ENCODE peak calls at places on chromosomes 2 and 18, in eight cellular contexts. U is CD4-positive, alpha-beta memory T cell; T is heart right ventricle; M is stomach; R is neural progenitor cell; A is RWPE2; Y is heart left ventricle; I is CD8-positive, alpha-beta T cell. X is an unnamed sample. For H3K36me3, the result is how much of the 10 kb centered on the place peaks cover.

GRCh38 chr2:80363951-80364350 is 59.4 kb upstream of the LRRTM1 start:
- DNase-seq in A (no peak), I (no peak), U (no peak), M (no peak), R (no peak), T (no peak), Y (no peak), X (no peak)

GRCh38 chr2:53075760-53076159 is 691.8 kb upstream of the CHAC2 start:
- DNase-seq in T (peak), I (no peak), Y (no peak), M (no peak), R (no peak), A (no peak), U (no peak), X (no peak)

GRCh38 chr2:120105360-120105759 is 92.5 kb downstream of the EPB41L5 start:
- DNase-seq in T (no peak), Y (no peak), U (no peak), A (no peak), I (no peak), M (no peak), R (no peak), X (no peak)

GRCh38 chr18:46360841-46361240 is 256.7 kb downstream of the HAUS1 start:
- DNase-seq in A (no peak), I (no peak), U (no peak), T (no peak), R (no peak), M (no peak), Y (no peak), X (no peak)

GRCh38 chr18:45175505-45175904 is 439.8 kb upstream of the SLC14A2 start:
- DNase-seq in U (no peak), T (no peak), Y (no peak), M (no peak), R (no peak), I (no peak), A (no peak), X (no peak)

GRCh38 chr2:179447839-179448447 is 183.3 kb upstream of the SESTD1 start:
- DNase-seq in M (no peak), Y (no peak), R (no peak), U (no peak), I (no peak), A (no peak), T (no peak), X (no peak)

GRCh38 chr2:204505488-204505887 is 39.8 kb upstream of the PARD3B start:
- DNase-seq in U (no peak), T (no peak), A (no peak), Y (no peak), M (no peak), R (no peak), I (no peak), X (no peak)

GRCh38 chr2:71226391-71226964 is 425 bp downstream of the PAIP2B start:
- DNase-seq in I (no peak), U (no peak), Y (peak), R (peak), T (peak), M (peak), A (no peak), X (peak)

GRCh38 chr2:149143734-149144133 is 105.2 kb downstream of the LYPD6B start:
- DNase-seq in M (no peak), I (no peak), A (no peak), U (no peak), Y (no peak), T (no peak), R (no peak), X (no peak)

GRCh38 chr18:54149078-54149697 is 75.3 kb downstream of the MBD2 start:
- DNase-seq in M (no peak), T (no peak), I (no peak), R (no peak), A (no peak), U (no peak), Y (no peak), X (no peak)

GRCh38 chr2:178279142-178279541 is 84.8 kb downstream of the OSBPL6 start:
- DNase-seq in T (no peak), A (no peak), R (peak), I (no peak), M (no peak), U (no peak), Y (no peak), X (no peak)

GRCh38 chr18:13268035-13268700 is 49.6 kb downstream of the LDLRAD4 start:
- DNase-seq in R (peak), I (no peak), U (no peak), M (peak), T (no peak), A (no peak), Y (peak), X (peak)

GRCh38 chr2:189511210-189511609 is 69.4 kb downstream of the SLC40A1 start:
- DNase-seq in I (no peak), U (no peak), Y (no peak), A (no peak), R (no peak), M (no peak), T (no peak), X (no peak)

GRCh38 chr18:48183613-48184012 is 225.6 kb downstream of the ZBTB7C start:
- DNase-seq in I (no peak), R (no peak), U (no peak), T (no peak), Y (no peak), M (no peak), A (peak), X (no peak)

GRCh38 chr18:12406376-12407111 is 1.2 kb upstream of the PRELID3A start:
- DNase-seq in R (no peak), M (no peak), Y (no peak), U (no peak), A (no peak), I (no peak), T (no peak), X (peak)

GRCh38 chr2:27915874-27916273 is 25.3 kb downstream of the BABAM2 start:
- DNase-seq in T (no peak), M (no peak), I (no peak), A (no peak), R (no peak), U (no peak), Y (no peak), X (no peak)

GRCh38 chr2:223537669-223538601 is 64.2 kb downstream of the SCG2 start:
- DNase-seq in R (no peak), A (no peak), I (no peak), M (no peak), T (no peak), U (no peak), Y (no peak), X (peak)

GRCh38 chr2:54634012-54634411 is 89.5 kb upstream of the EML6 start:
- DNase-seq in T (no peak), R (no peak), I (no peak), A (no peak), M (no peak), Y (no peak), U (no peak), X (no peak)

GRCh38 chr2:88451647-88452150 is 794 bp downstream of the FOXI3 start:
- DNase-seq in M (no peak), U (peak), Y (no peak), R (no peak), A (no peak), I (no peak), T (no peak), X (peak)

GRCh38 chr2:196677404-196677803 is 37.9 kb downstream of the CCDC150 start:
- DNase-seq in M (no peak), T (no peak), I (no peak), A (no peak), Y (no peak), U (no peak), R (no peak), X (no peak)

GRCh38 chr2:145283131-145283530 is 763.2 kb upstream of the ZEB2 start:
- DNase-seq in U (no peak), T (no peak), Y (no peak), I (no peak), R (no peak), M (no peak), A (no peak), X (no peak)

GRCh38 chr2:130824492-130825061 is 12.1 kb upstream of the ARHGEF4 start:
- DNase-seq in I (peak), Y (no peak), A (peak), T (no peak), U (peak), M (no peak), R (no peak), X (peak)

GRCh38 chr2:166516712-166517303 is 22.8 kb upstream of the SCN7A start:
- DNase-seq in M (no peak), I (no peak), Y (no peak), U (no peak), A (no peak), T (peak), R (peak), X (peak)

GRCh38 chr2:54572636-54573531 is 116.8 kb downstream of the SPTBN1 start:
- DNase-seq in A (no peak), R (no peak), M (no peak), U (peak), Y (peak), I (no peak), T (no peak), X (no peak)

GRCh38 chr2:9191044-9191481 is 15.5 kb upstream of the ASAP2 start:
- DNase-seq in I (no peak), Y (peak), T (peak), R (peak), A (no peak), U (no peak), M (peak), X (peak)

GRCh38 chr2:149991576-149991975 is 404.0 kb upstream of the MMADHC start:
- DNase-seq in U (no peak), R (no peak), Y (no peak), M (no peak), A (no peak), T (no peak), I (no peak), X (no peak)

DNA sequence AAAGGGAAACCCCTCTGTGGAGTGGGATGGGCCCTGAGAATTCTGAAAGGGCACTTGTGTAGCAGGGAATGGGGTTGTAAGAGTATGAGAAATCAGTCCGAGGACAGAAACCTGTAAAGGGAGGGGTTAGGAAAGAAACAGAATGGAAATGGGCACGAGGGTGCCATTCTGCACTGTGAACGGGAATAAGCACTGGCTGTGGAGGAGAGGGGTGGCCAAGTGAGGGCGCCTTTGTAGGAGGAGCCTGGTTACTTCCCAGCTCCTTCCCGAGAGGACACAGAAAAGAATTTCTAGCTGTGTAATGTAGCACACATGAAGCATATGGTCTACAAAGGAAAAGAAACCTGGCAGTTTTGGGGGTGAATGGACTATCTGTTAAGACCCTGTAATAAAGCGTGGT is 53.4 kb downstream of the POLR1A start:
- DNase-seq in T (no peak), Y (no peak), A (no peak), I (no peak), U (no peak), R (no peak), M (no peak), X (peak)
- H3K36me3 ChIP-seq in T (under half), Y (half or more), A (half or more), I (under half), U (under half), R (under half), M (under half), X (under half)

GRCh38 chr2:202908186-202908585 is 3.3 kb downstream of the WDR12 start:
- DNase-seq in R (no peak), U (no peak), I (no peak), M (no peak), Y (no peak), T (no peak), A (no peak), X (no peak)

GRCh38 chr2:202909394-202910192 is 1.9 kb downstream of the WDR12 start:
- DNase-seq in M (no peak), I (no peak), T (no peak), Y (no peak), U (no peak), R (no peak), A (no peak), X (no peak)

GRCh38 chr2:202911513-202912341 is at the start of the genes CARF and WDR12:
- DNase-seq in Y (peak), R (peak), U (peak), M (peak), T (peak), I (peak), A (peak), X (peak)

GRCh38 chr2:202911203-202911512 is 315 bp downstream of the WDR12 start:
- DNase-seq in U (no peak), M (no peak), R (no peak), Y (no peak), T (no peak), I (no peak), A (no peak), X (peak)

DNA sequence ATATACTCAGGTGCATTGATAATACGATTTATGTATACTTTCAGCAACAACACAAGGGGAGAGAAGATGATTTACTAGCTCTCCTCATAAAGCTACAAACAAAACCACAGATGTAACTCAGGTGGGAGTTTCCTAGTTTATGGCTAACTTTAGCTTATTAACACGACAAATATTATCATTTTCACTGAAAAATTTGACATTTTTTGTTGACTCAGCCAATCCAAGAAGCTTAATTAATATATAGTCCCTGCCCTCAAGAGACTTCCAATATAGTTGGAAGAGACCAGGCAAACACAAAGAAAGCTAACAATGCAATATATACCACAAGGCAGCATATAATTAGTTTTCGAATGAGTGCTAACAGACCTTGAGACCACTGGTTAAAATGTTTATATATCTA is 786 bp downstream of the WDR12 start:
- DNase-seq in U (no peak), I (no peak), M (no peak), Y (no peak), A (no peak), R (no peak), T (no peak), X (no peak)
- H3K4me3 ChIP-seq in U (no peak), I (peak), M (peak), Y (peak), A (peak), R (peak), T (peak), X (peak)

GRCh38 chr2:280655-281110 is 7.2 kb downstream of the ALKAL2 start:
- DNase-seq in I (no peak), U (no peak), M (no peak), Y (no peak), A (no peak), R (no peak), T (no peak), X (no peak)

GRCh38 chr2:279956-280654 is 7.8 kb downstream of the ALKAL2 start:
- DNase-seq in T (no peak), A (no peak), I (no peak), R (no peak), Y (no peak), U (no peak), M (no peak), X (no peak)

GRCh38 chr2:281381-281780 is 6.5 kb downstream of the ALKAL2 start:
- DNase-seq in M (no peak), R (no peak), A (no peak), T (no peak), Y (no peak), U (no peak), I (no peak), X (no peak)

GRCh38 chr2:279366-279765 is 8.5 kb downstream of the ALKAL2 start:
- DNase-seq in A (no peak), Y (no peak), T (no peak), R (no peak), M (no peak), U (no peak), I (no peak), X (no peak)

DNA sequence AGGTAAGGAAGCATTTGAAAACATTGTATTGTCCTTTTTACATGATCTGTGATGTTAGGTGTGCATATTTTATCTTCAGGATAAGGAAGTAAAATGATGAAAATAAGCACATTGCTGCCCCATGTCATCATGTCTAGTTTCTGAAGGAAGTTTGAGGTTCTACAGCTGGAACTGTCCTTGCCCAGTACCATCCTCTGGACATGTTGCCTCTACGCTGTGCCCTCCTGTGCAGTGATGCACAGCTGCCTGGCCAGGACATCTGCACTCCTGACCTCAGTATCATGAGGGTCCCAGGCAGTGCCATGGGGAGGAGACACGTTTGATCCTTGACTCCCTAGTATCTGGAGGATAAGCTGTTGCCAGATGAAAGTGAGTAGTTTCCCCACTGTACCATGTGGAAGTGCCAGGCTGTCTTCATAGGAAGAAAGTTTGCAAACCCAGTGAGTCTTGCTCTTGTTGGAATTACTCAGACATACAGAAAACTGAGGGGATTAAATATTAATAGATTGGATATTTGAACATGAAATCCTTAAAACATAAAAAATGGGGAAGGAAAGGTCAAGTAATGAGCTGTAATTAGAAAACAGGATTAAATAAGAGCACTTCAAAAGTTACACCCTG is 9.5 kb downstream of the ALKAL2 start:
- DNase-seq in R (no peak), A (no peak), T (no peak), U (no peak), I (no peak), M (no peak), Y (no peak), X (no peak)
- H3K36me3 ChIP-seq in R (under half), A (half or more), T (under half), U (half or more), I (under half), M (under half), Y (half or more), X (under half)

DNA sequence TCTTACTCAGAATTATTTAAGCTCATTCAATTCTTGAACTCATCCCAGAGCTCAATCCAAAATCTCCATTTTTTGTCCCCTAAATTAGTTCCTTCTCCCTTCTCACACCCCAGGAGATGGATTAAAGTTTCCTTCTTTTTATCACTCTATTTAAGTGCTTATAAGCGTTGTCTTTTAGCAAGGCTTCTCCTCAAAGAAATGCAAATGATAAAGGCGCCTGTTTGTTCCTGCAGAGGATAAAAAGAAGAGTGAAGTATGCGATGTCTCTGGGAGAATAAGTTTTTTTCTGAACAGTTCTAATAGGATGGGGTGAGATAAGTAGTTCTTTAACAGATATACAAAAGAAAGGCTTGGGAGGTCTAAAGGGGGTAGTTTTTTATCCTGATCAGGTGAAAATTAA is 303.3 kb downstream of the CNTNAP5 start:
- DNase-seq in M (no peak), T (no peak), A (no peak), I (no peak), R (peak), U (no peak), Y (no peak), X (no peak)
- H3K4me3 ChIP-seq in M (no peak), T (no peak), A (no peak), I (no peak), R (no peak), U (no peak), Y (no peak), X (no peak)

GRCh38 chr2:12897181-12897580 is 180.4 kb downstream of the TRIB2 start:
- DNase-seq in R (no peak), U (peak), Y (no peak), A (no peak), I (no peak), M (no peak), T (no peak), X (no peak)
- H3K36me3 ChIP-seq in R (under half), U (under half), Y (under half), A (under half), I (under half), M (under half), T (under half), X (under half)

X was measured in H7.